ENCODE peak calls at places on chromosomes 11 and 22, in seven cellular contexts. M is IMR-90, W is HepG2, L is SK-N-SH, B is A549, O is WTC11, P is GM12878. C is an unnamed sample.

GRCh38 chr22:36911887-36912661 is 1.4 kb upstream of the CSF2RB start:
- DNase-seq in M (no peak), W (no peak), L (no peak), B (no peak), O (no peak), P (no peak), C (no peak)

GRCh38 chr22:26967282-26967681 is 309.9 kb downstream of the MIAT start:
- DNase-seq in M (no peak), W (no peak), L (no peak), B (no peak), O (no peak), P (no peak), C (no peak)

GRCh38 chr11:75033916-75034315 is 45.2 kb downstream of the NEU3 start:
- DNase-seq in M (no peak), W (no peak), L (no peak), B (no peak), O (no peak), P (no peak), C (no peak)

GRCh38 chr22:40641269-40641668 is 4.8 kb upstream of the MRTFA start:
- DNase-seq in M (no peak), W (no peak), L (no peak), B (no peak), O (no peak), P (no peak), C (no peak)

GRCh38 chr22:22745225-22746060 is 101.0 kb downstream of the GGTLC2 start:
- DNase-seq in M (peak; percentile 19), W (peak; percentile 5), L (peak; percentile 28), B (peak; percentile 10), O (peak; percentile 74), P (no peak), C (no peak)

GRCh38 chr11:78354741-78355705 is 62.6 kb downstream of the GAB2 start:
- DNase-seq in M (no peak), W (no peak), L (peak; percentile 34), B (no peak), O (no peak), P (no peak), C (no peak)

GRCh38 chr11:47464479-47464878 is 15.5 kb upstream of the RAPSN start:
- DNase-seq in M (peak; percentile 42), W (no peak), L (no peak), B (no peak), O (peak; percentile 20), P (no peak), C (no peak)

GRCh38 chr11:57310091-57310490 is 14.7 kb downstream of the TNKS1BP1 start:
- DNase-seq in M (no peak), W (no peak), L (no peak), B (no peak), O (no peak), P (no peak), C (no peak)

GRCh38 chr22:30423296-30423958 is 2.1 kb upstream of the MTFP1 start:
- DNase-seq in M (no peak), W (no peak), L (no peak), B (no peak), O (peak; percentile 76), P (no peak), C (no peak)

GRCh38 chr11:133291672-133292265 is 240.5 kb downstream of the OPCML start:
- DNase-seq in M (no peak), W (no peak), L (no peak), B (no peak), O (no peak), P (no peak), C (no peak)

GRCh38 chr11:64364435-64364834 is 5.5 kb downstream of the RPS6KA4 start:
- DNase-seq in M (no peak), W (no peak), L (no peak), B (no peak), O (no peak), P (no peak), C (no peak)

GRCh38 chr11:74226907-74227306 is 55.8 kb downstream of the PPME1 start:
- DNase-seq in M (no peak), W (no peak), L (no peak), B (no peak), O (no peak), P (no peak), C (no peak)

GRCh38 chr11:76712125-76712524 is 41.6 kb upstream of the LRRC32 start:
- DNase-seq in M (no peak), W (no peak), L (no peak), B (no peak), O (no peak), P (no peak), C (no peak)

GRCh38 chr11:70934999-70935768 is 317.2 kb downstream of the SHANK2 start:
- DNase-seq in M (peak; percentile 7), W (peak; percentile 10), L (no peak), B (no peak), O (no peak), P (no peak), C (no peak)

GRCh38 chr22:50060441-50061140 is 2.5 kb upstream of the TTLL8 start:
- DNase-seq in M (no peak), W (no peak), L (no peak), B (no peak), O (no peak), P (no peak), C (no peak)
- TF ChIP-seq USF2 in M (no peak), W (no peak), L (no peak), B (no peak), O (no peak), P (no peak), C (no peak)

GRCh38 chr11:66411323-66411722 is 9.5 kb upstream of the NPAS4 start:
- DNase-seq in M (no peak), W (no peak), L (no peak), B (no peak), O (no peak), P (no peak), C (no peak)

GRCh38 chr11:66409226-66409625 is 11.6 kb upstream of the NPAS4 start:
- DNase-seq in M (no peak), W (no peak), L (no peak), B (no peak), O (no peak), P (no peak), C (no peak)

GRCh38 chr11:66408488-66409214 is 12.2 kb upstream of the NPAS4 start:
- DNase-seq in M (peak; percentile 93), W (peak; percentile 68), L (peak; percentile 95), B (peak; percentile 91), O (peak; percentile 97), P (peak; percentile 36), C (peak; percentile 100)

GRCh38 chr11:66410191-66410590 is 10.6 kb upstream of the NPAS4 start:
- DNase-seq in M (no peak), W (no peak), L (no peak), B (no peak), O (no peak), P (no peak), C (no peak)

GRCh38 chr11:66407651-66408050 is 13.2 kb upstream of the NPAS4 start:
- DNase-seq in M (no peak), W (no peak), L (no peak), B (no peak), O (no peak), P (no peak), C (no peak)
- TF ChIP-seq USF2 in M (no peak), W (no peak), L (no peak), B (no peak), O (no peak), P (no peak), C (no peak)

GRCh38 chr11:111324277-111324720 is 26.0 kb downstream of the POU2AF3 start:
- DNase-seq in M (peak; percentile 72), W (no peak), L (no peak), B (no peak), O (no peak), P (no peak), C (no peak)
- TF ChIP-seq USF2 in M (no peak), W (no peak), L (no peak), B (no peak), O (no peak), P (no peak), C (no peak)

GRCh38 chr22:43449205-43449830 is 37.5 kb downstream of the MPPED1 start:
- DNase-seq in M (no peak), W (no peak), L (no peak), B (peak; percentile 13), O (peak; percentile 32), P (no peak), C (peak; percentile 7)
- TF ChIP-seq USF2 in M (no peak), W (no peak), L (no peak), B (no peak), O (no peak), P (no peak), C (no peak)